ENCODE peak calls at places on chromosomes 12 and 14, in seven cellular contexts. H is T-cell; B is T-helper 9 cell; A is iris pigment epithelial cell; J is GM23338; P is ovary; Y is activated CD4-positive, alpha-beta T cell treated with anti-CD3 and anti-CD28 coated beads, Interleukin-2, amount 10 ng/mL, durations not matched to agents 24 days and 14 days. R is an unnamed sample.
A peak's percentile ranks its signal among the peaks of the same experiment; 100 is the strongest.

GRCh38 chr12:3529281-3529680 is 38.3 kb downstream of the PRMT8 start:
- DNase-seq in H (no peak), B (no peak), A (no peak), J (no peak), P (no peak), Y (no peak), R (no peak)

GRCh38 chr14:52801014-52801708 is 9.8 kb upstream of the GNPNAT1 start:
- DNase-seq in H (no peak), B (no peak), A (peak; percentile 78), J (no peak), P (no peak), Y (no peak), R (no peak)

GRCh38 chr14:33184587-33184986 is 245.9 kb downstream of the NPAS3 start:
- DNase-seq in H (no peak), B (no peak), A (peak; percentile 40), J (peak; percentile 33), P (no peak), Y (no peak), R (no peak)

GRCh38 chr12:49565119-49565955 is 2.6 kb downstream of the MCRS1 start:
- DNase-seq in H (no peak), B (no peak), A (no peak), J (no peak), P (no peak), Y (no peak), R (peak; percentile 14)

GRCh38 chr12:94380507-94380906 is 79.2 kb downstream of the CEP83 start:
- DNase-seq in H (no peak), B (no peak), A (no peak), J (no peak), P (no peak), Y (no peak), R (no peak)

GRCh38 chr14:55116246-55117030 is 12.6 kb upstream of the LGALS3 start:
- DNase-seq in H (no peak), B (no peak), A (no peak), J (no peak), P (no peak), Y (no peak), R (no peak)

GRCh38 chr12:53481957-53482586 is 17.2 kb downstream of the MAP3K12 start:
- DNase-seq in H (no peak), B (no peak), A (no peak), J (peak; percentile 83), P (no peak), Y (no peak), R (no peak)

GRCh38 chr14:100434033-100434601 is 111.0 kb downstream of the SLC25A47 start:
- DNase-seq in H (no peak), B (no peak), A (no peak), J (no peak), P (no peak), Y (no peak), R (no peak)

GRCh38 chr14:103121161-103121845 is 2.0 kb upstream of the TNFAIP2 start:
- DNase-seq in H (no peak), B (no peak), A (no peak), J (no peak), P (no peak), Y (no peak), R (no peak)

GRCh38 chr14:71119075-71119474 is 211.8 kb downstream of the PCNX1 start:
- DNase-seq in H (no peak), B (no peak), A (peak; percentile 55), J (no peak), P (no peak), Y (peak; percentile 56), R (no peak)

GRCh38 chr14:65348137-65348536 is 64.4 kb upstream of the FUT8 start:
- DNase-seq in H (no peak), B (no peak), A (no peak), J (no peak), P (no peak), Y (no peak), R (no peak)

GRCh38 chr12:111773801-111774551 is 7.2 kb downstream of the ALDH2 start:
- DNase-seq in H (no peak), B (no peak), A (peak; percentile 75), J (no peak), P (peak; percentile 87), Y (no peak), R (no peak)

GRCh38 chr14:99946652-99947489 is 118.4 kb upstream of the EVL start:
- DNase-seq in H (peak; percentile 28), B (peak; percentile 57), A (no peak), J (peak; percentile 77), P (peak; percentile 31), Y (peak; percentile 84), R (peak; percentile 30)

GRCh38 chr12:123364532-123365140 is at the start of gene SBNO1:
- DNase-seq in H (peak; percentile 87), B (peak; percentile 90), A (peak; percentile 83), J (peak; percentile 89), P (peak; percentile 93), Y (peak; percentile 95), R (peak; percentile 90)

GRCh38 chr12:124531281-124531745 is 36.1 kb downstream of the NCOR2 start:
- DNase-seq in H (no peak), B (no peak), A (no peak), J (peak; percentile 46), P (no peak), Y (no peak), R (no peak)

GRCh38 chr12:75660805-75661404 is 149.5 kb upstream of the KRR1 start:
- DNase-seq in H (no peak), B (no peak), A (peak; percentile 72), J (no peak), P (no peak), Y (no peak), R (no peak)

GRCh38 chr12:100263131-100263530 is 3.7 kb downstream of the DEPDC4 start:
- DNase-seq in H (no peak), B (no peak), A (no peak), J (no peak), P (no peak), Y (no peak), R (no peak)

GRCh38 chr12:101839324-101840283 is 8.8 kb upstream of the GNPTAB start:
- DNase-seq in H (peak; percentile 67), B (peak; percentile 60), A (peak; percentile 66), J (peak; percentile 80), P (peak; percentile 48), Y (peak; percentile 92), R (peak; percentile 69)

GRCh38 chr12:52582971-52583456 is 9.4 kb upstream of the KRT74 start:
- DNase-seq in H (peak; percentile 40), B (peak; percentile 34), A (peak; percentile 47), J (peak; percentile 85), P (no peak), Y (peak; percentile 91), R (peak; percentile 76)

GRCh38 chr14:25381498-25381897 is 331.6 kb upstream of the STXBP6 start:
- DNase-seq in H (no peak), B (no peak), A (no peak), J (peak; percentile 52), P (no peak), Y (no peak), R (no peak)

R was measured in immature natural killer cell.